ENCODE peak calls at places on chromosomes 3 and 15, in nine cellular contexts. One of them, this sample, is unnamed.

GRCh38 chr3:24505678-24506560 is 11.3 kb upstream of the THRB start:
- DNase-seq in AG04450: no peak
- DNase-seq in psoas muscle: no peak
- DNase-seq in GM06990: no peak
- DNase-seq in uterus: no peak
- DNase-seq in mucosa of descending colon: peak
- DNase-seq in GM12865: no peak
- DNase-seq in heart left ventricle: no peak
- DNase-seq in MM.1S: no peak
- DNase-seq in this sample: no peak

GRCh38 chr3:46282696-46283095 is 40.4 kb downstream of the CCR3 start:
- DNase-seq in AG04450: no peak
- DNase-seq in psoas muscle: no peak
- DNase-seq in GM06990: no peak
- DNase-seq in uterus: no peak
- DNase-seq in mucosa of descending colon: no peak
- DNase-seq in GM12865: no peak
- DNase-seq in heart left ventricle: no peak
- DNase-seq in MM.1S: no peak
- DNase-seq in this sample: no peak

GRCh38 chr3:106341090-106341489 is 472.3 kb upstream of the CBLB start:
- DNase-seq in AG04450: no peak
- DNase-seq in psoas muscle: no peak
- DNase-seq in GM06990: no peak
- DNase-seq in uterus: no peak
- DNase-seq in mucosa of descending colon: no peak
- DNase-seq in GM12865: no peak
- DNase-seq in heart left ventricle: no peak
- DNase-seq in MM.1S: no peak
- DNase-seq in this sample: no peak

GRCh38 chr3:67516496-67516895 is 137.9 kb downstream of the SUCLG2 start:
- DNase-seq in AG04450: no peak
- DNase-seq in psoas muscle: no peak
- DNase-seq in GM06990: no peak
- DNase-seq in uterus: no peak
- DNase-seq in mucosa of descending colon: peak
- DNase-seq in GM12865: no peak
- DNase-seq in heart left ventricle: no peak
- DNase-seq in MM.1S: no peak
- DNase-seq in this sample: no peak

GRCh38 chr15:78056714-78057269 is 20.7 kb downstream of the TBC1D2B start:
- DNase-seq in AG04450: no peak
- DNase-seq in psoas muscle: no peak
- DNase-seq in GM06990: no peak
- DNase-seq in uterus: no peak
- DNase-seq in mucosa of descending colon: no peak
- DNase-seq in GM12865: peak
- DNase-seq in heart left ventricle: no peak
- DNase-seq in MM.1S: peak
- DNase-seq in this sample: no peak

GRCh38 chr15:87349181-87349580 is 907.4 kb downstream of the NTRK3 start:
- DNase-seq in AG04450: no peak
- DNase-seq in psoas muscle: no peak
- DNase-seq in GM06990: no peak
- DNase-seq in uterus: no peak
- DNase-seq in mucosa of descending colon: no peak
- DNase-seq in GM12865: no peak
- DNase-seq in heart left ventricle: no peak
- DNase-seq in MM.1S: no peak
- DNase-seq in this sample: no peak

GRCh38 chr3:144272715-144273114 is 301.1 kb downstream of the DIPK2A start:
- DNase-seq in AG04450: no peak
- DNase-seq in psoas muscle: no peak
- DNase-seq in GM06990: no peak
- DNase-seq in uterus: no peak
- DNase-seq in mucosa of descending colon: no peak
- DNase-seq in GM12865: no peak
- DNase-seq in heart left ventricle: no peak
- DNase-seq in MM.1S: no peak
- DNase-seq in this sample: no peak

GRCh38 chr3:158532099-158532734 is 38.8 kb upstream of the MLF1 start:
- DNase-seq in AG04450: peak
- DNase-seq in psoas muscle: no peak
- DNase-seq in GM06990: peak
- DNase-seq in uterus: no peak
- DNase-seq in mucosa of descending colon: peak
- DNase-seq in GM12865: peak
- DNase-seq in heart left ventricle: no peak
- DNase-seq in MM.1S: peak
- DNase-seq in this sample: peak

GRCh38 chr3:174358252-174358651 is 500.9 kb upstream of the NAALADL2 start:
- DNase-seq in AG04450: no peak
- DNase-seq in psoas muscle: no peak
- DNase-seq in GM06990: no peak
- DNase-seq in uterus: no peak
- DNase-seq in mucosa of descending colon: no peak
- DNase-seq in GM12865: no peak
- DNase-seq in heart left ventricle: no peak
- DNase-seq in MM.1S: no peak
- DNase-seq in this sample: no peak

GRCh38 chr3:65671004-65671403 is 367.7 kb downstream of the MAGI1 start:
- DNase-seq in AG04450: no peak
- DNase-seq in psoas muscle: no peak
- DNase-seq in GM06990: no peak
- DNase-seq in uterus: no peak
- DNase-seq in mucosa of descending colon: no peak
- DNase-seq in GM12865: no peak
- DNase-seq in heart left ventricle: no peak
- DNase-seq in MM.1S: no peak
- DNase-seq in this sample: no peak

GRCh38 chr3:169822540-169822939 is 9.8 kb upstream of the LRRC34 start:
- DNase-seq in AG04450: no peak
- DNase-seq in psoas muscle: no peak
- DNase-seq in GM06990: no peak
- DNase-seq in uterus: no peak
- DNase-seq in mucosa of descending colon: peak
- DNase-seq in GM12865: no peak
- DNase-seq in heart left ventricle: no peak
- DNase-seq in MM.1S: no peak
- DNase-seq in this sample: no peak

GRCh38 chr3:3664916-3665315 is 134.3 kb upstream of the LRRN1 start:
- DNase-seq in AG04450: no peak
- DNase-seq in psoas muscle: no peak
- DNase-seq in GM06990: no peak
- DNase-seq in uterus: no peak
- DNase-seq in mucosa of descending colon: no peak
- DNase-seq in GM12865: no peak
- DNase-seq in heart left ventricle: no peak
- DNase-seq in MM.1S: no peak
- DNase-seq in this sample: no peak

GRCh38 chr15:40339621-40339945 is 1.2 kb downstream of the CCDC9B start:
- DNase-seq in AG04450: no peak
- DNase-seq in psoas muscle: no peak
- DNase-seq in GM06990: no peak
- DNase-seq in uterus: no peak
- DNase-seq in mucosa of descending colon: no peak
- DNase-seq in GM12865: no peak
- DNase-seq in heart left ventricle: no peak
- DNase-seq in MM.1S: no peak
- DNase-seq in this sample: no peak

GRCh38 chr3:43728476-43728875 is 37.7 kb downstream of the ABHD5 start:
- DNase-seq in AG04450: no peak
- DNase-seq in psoas muscle: no peak
- DNase-seq in GM06990: no peak
- DNase-seq in uterus: no peak
- DNase-seq in mucosa of descending colon: no peak
- DNase-seq in GM12865: no peak
- DNase-seq in heart left ventricle: no peak
- DNase-seq in MM.1S: no peak
- DNase-seq in this sample: no peak

GRCh38 chr3:119627461-119627860 is 29.8 kb downstream of the PLA1A start:
- DNase-seq in AG04450: no peak
- DNase-seq in psoas muscle: no peak
- DNase-seq in GM06990: peak
- DNase-seq in uterus: no peak
- DNase-seq in mucosa of descending colon: no peak
- DNase-seq in GM12865: peak
- DNase-seq in heart left ventricle: peak
- DNase-seq in MM.1S: no peak
- DNase-seq in this sample: no peak

GRCh38 chr3:142818651-142819050 is 70.2 kb downstream of the PCOLCE2 start:
- DNase-seq in AG04450: no peak
- DNase-seq in psoas muscle: no peak
- DNase-seq in GM06990: no peak
- DNase-seq in uterus: no peak
- DNase-seq in mucosa of descending colon: no peak
- DNase-seq in GM12865: no peak
- DNase-seq in heart left ventricle: no peak
- DNase-seq in MM.1S: no peak
- DNase-seq in this sample: no peak

GRCh38 chr15:99719096-99719541 is 14.1 kb downstream of the LYSMD4 start:
- DNase-seq in AG04450: peak
- DNase-seq in psoas muscle: no peak
- DNase-seq in GM06990: peak
- DNase-seq in uterus: no peak
- DNase-seq in mucosa of descending colon: no peak
- DNase-seq in GM12865: peak
- DNase-seq in heart left ventricle: no peak
- DNase-seq in MM.1S: peak
- DNase-seq in this sample: peak

GRCh38 chr3:23611737-23612295 is 193.9 kb upstream of the UBE2E1 start:
- DNase-seq in AG04450: peak
- DNase-seq in psoas muscle: peak
- DNase-seq in GM06990: no peak
- DNase-seq in uterus: peak
- DNase-seq in mucosa of descending colon: peak
- DNase-seq in GM12865: peak
- DNase-seq in heart left ventricle: peak
- DNase-seq in MM.1S: no peak
- DNase-seq in this sample: no peak

GRCh38 chr3:4410174-4410573 is 56.9 kb downstream of the SUMF1 start:
- DNase-seq in AG04450: no peak
- DNase-seq in psoas muscle: no peak
- DNase-seq in GM06990: no peak
- DNase-seq in uterus: no peak
- DNase-seq in mucosa of descending colon: no peak
- DNase-seq in GM12865: peak
- DNase-seq in heart left ventricle: no peak
- DNase-seq in MM.1S: no peak
- DNase-seq in this sample: peak

GRCh38 chr3:52534281-52535183 is 875 bp upstream of the NT5DC2 start:
- DNase-seq in AG04450: no peak
- DNase-seq in psoas muscle: no peak
- DNase-seq in GM06990: peak
- DNase-seq in uterus: peak
- DNase-seq in mucosa of descending colon: peak
- DNase-seq in GM12865: no peak
- DNase-seq in heart left ventricle: no peak
- DNase-seq in MM.1S: no peak
- DNase-seq in this sample: peak

GRCh38 chr3:141979050-141979671 is 102.7 kb downstream of the ATP1B3 start:
- DNase-seq in AG04450: peak
- DNase-seq in psoas muscle: no peak
- DNase-seq in GM06990: no peak
- DNase-seq in uterus: no peak
- DNase-seq in mucosa of descending colon: no peak
- DNase-seq in GM12865: no peak
- DNase-seq in heart left ventricle: no peak
- DNase-seq in MM.1S: no peak
- DNase-seq in this sample: no peak

GRCh38 chr15:70240082-70240481 is 142.4 kb upstream of the TLE3 start:
- DNase-seq in AG04450: no peak
- DNase-seq in psoas muscle: no peak
- DNase-seq in GM06990: peak
- DNase-seq in uterus: no peak
- DNase-seq in mucosa of descending colon: no peak
- DNase-seq in GM12865: peak
- DNase-seq in heart left ventricle: no peak
- DNase-seq in MM.1S: peak
- DNase-seq in this sample: peak

GRCh38 chr3:1251282-1252060 is 158.6 kb downstream of the CNTN6 start:
- DNase-seq in AG04450: no peak
- DNase-seq in psoas muscle: no peak
- DNase-seq in GM06990: no peak
- DNase-seq in uterus: peak
- DNase-seq in mucosa of descending colon: no peak
- DNase-seq in GM12865: no peak
- DNase-seq in heart left ventricle: no peak
- DNase-seq in MM.1S: no peak
- DNase-seq in this sample: no peak

GRCh38 chr15:64092864-64093626 is 593 bp downstream of the CIAO2A start:
- DNase-seq in AG04450: no peak
- DNase-seq in psoas muscle: peak
- DNase-seq in GM06990: no peak
- DNase-seq in uterus: peak
- DNase-seq in mucosa of descending colon: peak
- DNase-seq in GM12865: peak
- DNase-seq in heart left ventricle: peak
- DNase-seq in MM.1S: peak
- DNase-seq in this sample: peak
- TF ChIP-seq CTCF in AG04450: no peak
- TF ChIP-seq CTCF in psoas muscle: no peak
- TF ChIP-seq CTCF in GM06990: peak
- TF ChIP-seq CTCF in uterus: no peak
- TF ChIP-seq CTCF in mucosa of descending colon: no peak
- TF ChIP-seq CTCF in GM12865: peak
- TF ChIP-seq CTCF in heart left ventricle: no peak
- TF ChIP-seq CTCF in MM.1S: peak
- TF ChIP-seq CTCF in this sample: peak

GRCh38 chr3:166660962-166661361 is 719.1 kb downstream of the ZBBX start:
- DNase-seq in AG04450: no peak
- DNase-seq in psoas muscle: no peak
- DNase-seq in GM06990: no peak
- DNase-seq in uterus: no peak
- DNase-seq in mucosa of descending colon: no peak
- DNase-seq in GM12865: no peak
- DNase-seq in heart left ventricle: no peak
- DNase-seq in MM.1S: no peak
- DNase-seq in this sample: no peak
- TF ChIP-seq CTCF in AG04450: no peak
- TF ChIP-seq CTCF in psoas muscle: no peak
- TF ChIP-seq CTCF in GM06990: no peak
- TF ChIP-seq CTCF in uterus: no peak
- TF ChIP-seq CTCF in mucosa of descending colon: no peak
- TF ChIP-seq CTCF in GM12865: no peak
- TF ChIP-seq CTCF in heart left ventricle: no peak
- TF ChIP-seq CTCF in MM.1S: no peak
- TF ChIP-seq CTCF in this sample: no peak

GRCh38 chr15:56243774-56244236 is at the start of gene RFX7:
- DNase-seq in AG04450: peak
- DNase-seq in psoas muscle: peak
- DNase-seq in GM06990: peak
- DNase-seq in uterus: peak
- DNase-seq in mucosa of descending colon: peak
- DNase-seq in GM12865: peak
- DNase-seq in heart left ventricle: peak
- DNase-seq in MM.1S: peak
- DNase-seq in this sample: peak
- TF ChIP-seq CTCF in AG04450: no peak
- TF ChIP-seq CTCF in psoas muscle: peak
- TF ChIP-seq CTCF in GM06990: no peak
- TF ChIP-seq CTCF in uterus: peak
- TF ChIP-seq CTCF in mucosa of descending colon: no peak
- TF ChIP-seq CTCF in GM12865: no peak
- TF ChIP-seq CTCF in heart left ventricle: no peak
- TF ChIP-seq CTCF in MM.1S: no peak
- TF ChIP-seq CTCF in this sample: no peak

GRCh38 chr3:185824467-185825378 is at the start of gene IGF2BP2:
- DNase-seq in AG04450: peak
- DNase-seq in psoas muscle: peak
- DNase-seq in GM06990: peak
- DNase-seq in uterus: peak
- DNase-seq in mucosa of descending colon: peak
- DNase-seq in GM12865: peak
- DNase-seq in heart left ventricle: peak
- DNase-seq in MM.1S: peak
- DNase-seq in this sample: peak
- TF ChIP-seq CTCF in AG04450: no peak
- TF ChIP-seq CTCF in psoas muscle: no peak
- TF ChIP-seq CTCF in GM06990: no peak
- TF ChIP-seq CTCF in uterus: no peak
- TF ChIP-seq CTCF in mucosa of descending colon: no peak
- TF ChIP-seq CTCF in GM12865: no peak
- TF ChIP-seq CTCF in heart left ventricle: no peak
- TF ChIP-seq CTCF in MM.1S: no peak
- TF ChIP-seq CTCF in this sample: no peak

This sample was measured in GM20000.